ENCODE peak calls at places on chromosomes 13 and 19, in nine cellular contexts. B is fibroblast of pulmonary artery; O is stimulated activated CD8-positive, alpha-beta memory T cell treated with anti-CD3 and anti-CD28 coated beads, Interleukin-4, amount 100 ng/mL, for 1 hour; Y is omental fat pad; S is colonic mucosa; J is stimulated activated CD4-positive, alpha-beta T cell treated with anti-CD3 and anti-CD28 coated beads, Interleukin-4, amount 100 ng/mL, for 4 hours; G is HT-29; A is NCI-H345; P is RKO. L is an unnamed sample.

GRCh38 chr19:1172353-1173159 is 1.5 kb downstream of the SBNO2 start:
- DNase-seq in B (peak; percentile 85), O (no peak), Y (no peak), S (peak; percentile 80), J (no peak), G (no peak), A (no peak), P (peak; percentile 78), L (no peak)

GRCh38 chr19:48900477-48901452 is 653 bp downstream of the NUCB1 start:
- DNase-seq in B (peak; percentile 61), O (no peak), Y (no peak), S (no peak), J (no peak), G (peak; percentile 52), A (no peak), P (peak; percentile 82), L (no peak)

GRCh38 chr19:14371321-14371821 is 9.9 kb upstream of the ADGRE5 start:
- DNase-seq in B (no peak), O (no peak), Y (no peak), S (no peak), J (no peak), G (no peak), A (no peak), P (no peak), L (no peak)

GRCh38 chr19:17765069-17765618 is 13.9 kb downstream of the FCHO1 start:
- DNase-seq in B (no peak), O (no peak), Y (no peak), S (peak; percentile 88), J (no peak), G (no peak), A (no peak), P (no peak), L (no peak)

GRCh38 chr13:103810026-103810425 is 743.8 kb upstream of the SLC10A2 start:
- DNase-seq in B (no peak), O (no peak), Y (no peak), S (no peak), J (no peak), G (no peak), A (no peak), P (no peak), L (no peak)

GRCh38 chr19:31408460-31409124 is 59.4 kb upstream of the TSHZ3 start:
- DNase-seq in B (peak; percentile 98), O (no peak), Y (no peak), S (no peak), J (no peak), G (no peak), A (no peak), P (no peak), L (no peak)

GRCh38 chr19:543912-544608 is at the start of gene GZMM:
- DNase-seq in B (no peak), O (peak; percentile 60), Y (no peak), S (no peak), J (peak; percentile 69), G (no peak), A (no peak), P (no peak), L (no peak)

GRCh38 chr19:55620410-55620809 is 4.0 kb downstream of the ZNF784 start:
- DNase-seq in B (no peak), O (no peak), Y (no peak), S (no peak), J (no peak), G (no peak), A (no peak), P (no peak), L (no peak)

GRCh38 chr13:27975579-27976361 is 6.7 kb upstream of the CDX2 start:
- DNase-seq in B (no peak), O (no peak), Y (no peak), S (no peak), J (no peak), G (no peak), A (no peak), P (no peak), L (no peak)

GRCh38 chr13:73970413-73971055 is 163.7 kb downstream of the KLF12 start:
- DNase-seq in B (no peak), O (no peak), Y (no peak), S (no peak), J (no peak), G (no peak), A (no peak), P (no peak), L (no peak)

GRCh38 chr13:110683921-110684320 is 22.0 kb downstream of the CARS2 start:
- DNase-seq in B (no peak), O (no peak), Y (no peak), S (no peak), J (no peak), G (no peak), A (no peak), P (no peak), L (no peak)

GRCh38 chr13:114161644-114162532 is 17.2 kb upstream of the CFAP97D2 start:
- DNase-seq in B (peak; percentile 80), O (no peak), Y (peak; percentile 46), S (peak; percentile 82), J (peak; percentile 39), G (peak; percentile 65), A (no peak), P (no peak), L (no peak)

GRCh38 chr19:3398114-3398899 is 31.9 kb downstream of the NFIC start:
- DNase-seq in B (no peak), O (no peak), Y (no peak), S (peak; percentile 62), J (no peak), G (no peak), A (no peak), P (no peak), L (no peak)

GRCh38 chr13:51786425-51787010 is 17.4 kb downstream of the DHRS12 start:
- DNase-seq in B (peak; percentile 25), O (no peak), Y (no peak), S (no peak), J (no peak), G (no peak), A (no peak), P (no peak), L (no peak)

GRCh38 chr13:35157143-35157755 is 215.2 kb downstream of the NBEA start:
- DNase-seq in B (peak; percentile 81), O (no peak), Y (no peak), S (peak; percentile 47), J (no peak), G (peak; percentile 94), A (peak; percentile 57), P (peak; percentile 65), L (no peak)

GRCh38 chr19:5559804-5560133 is 8.0 kb downstream of the TINCR start:
- DNase-seq in B (no peak), O (no peak), Y (no peak), S (no peak), J (no peak), G (no peak), A (peak; percentile 35), P (no peak), L (no peak)

GRCh38 chr13:85693889-85694511 is 105.2 kb downstream of the SLITRK6 start:
- DNase-seq in B (no peak), O (no peak), Y (no peak), S (no peak), J (no peak), G (peak; percentile 61), A (no peak), P (peak; percentile 66), L (no peak)